ENCODE peak calls at places on chromosomes 6 and 20, in seven cellular contexts. N is effector memory CD4-positive, alpha-beta T cell; X is GM12865; R is RWPE2; K is BE2C; Q is keratinocyte; Y is skeletal muscle cell. I is an unnamed sample.

GRCh38 chr6:3379482-3380060 is 77.3 kb downstream of the SLC22A23 start:
- DNase-seq in Q (no peak), R (no peak), K (no peak), X (no peak), N (no peak), Y (peak), I (no peak)

GRCh38 chr6:34535199-34535598 is 20.9 kb downstream of the SPDEF start:
- DNase-seq in K (no peak), Q (no peak), N (no peak), X (no peak), R (no peak), Y (no peak), I (no peak)

GRCh38 chr6:2839195-2839981 is 2.3 kb downstream of the SERPINB1 start:
- DNase-seq in R (no peak), Y (peak), X (no peak), K (no peak), Q (no peak), N (no peak), I (peak)

GRCh38 chr6:142902636-142903053 is 42.3 kb downstream of the HIVEP2 start:
- DNase-seq in Y (peak), Q (peak), R (peak), N (peak), X (peak), K (no peak), I (peak)

GRCh38 chr6:134247271-134247833 is 70.6 kb downstream of the SGK1 start:
- DNase-seq in N (peak), X (peak), K (no peak), Q (no peak), R (no peak), Y (no peak), I (no peak)

GRCh38 chr6:26267083-26267589 is 97.9 kb upstream of the BTN3A2 start:
- DNase-seq in Q (no peak), R (no peak), K (no peak), Y (no peak), N (no peak), X (no peak), I (no peak)

GRCh38 chr20:10640897-10641296 is 32.9 kb downstream of the JAG1 start:
- DNase-seq in K (no peak), Q (no peak), Y (no peak), N (no peak), R (no peak), X (no peak), I (no peak)

GRCh38 chr20:32012159-32012682 is 2.0 kb downstream of the CCM2L start:
- DNase-seq in Y (no peak), N (no peak), Q (no peak), K (no peak), X (no peak), R (no peak), I (no peak)

GRCh38 chr6:117906454-117906904 is 585 bp upstream of the SLC35F1 start:
- DNase-seq in Y (no peak), X (peak), N (no peak), K (no peak), Q (no peak), R (no peak), I (no peak)

GRCh38 chr6:117907600-117908245 is 659 bp downstream of the SLC35F1 start:
- DNase-seq in N (no peak), R (no peak), X (no peak), Y (no peak), K (peak), Q (no peak), I (no peak)

GRCh38 chr6:117906905-117907599 is at the start of gene SLC35F1:
- DNase-seq in K (peak), N (no peak), X (peak), R (no peak), Y (no peak), Q (no peak), I (peak)

GRCh38 chr6:117909638-117910037 is 2.6 kb downstream of the SLC35F1 start:
- DNase-seq in R (no peak), K (no peak), X (no peak), Y (no peak), Q (no peak), N (no peak), I (no peak)

GRCh38 chr6:117908246-117909107 is 1.4 kb downstream of the SLC35F1 start:
- DNase-seq in K (peak), R (no peak), Y (no peak), N (no peak), X (no peak), Q (no peak), I (no peak)
- H3K4me3 ChIP-seq in K (peak), R (peak), Y (peak), N (peak), X (no peak), Q (no peak), I (no peak)

DNA sequence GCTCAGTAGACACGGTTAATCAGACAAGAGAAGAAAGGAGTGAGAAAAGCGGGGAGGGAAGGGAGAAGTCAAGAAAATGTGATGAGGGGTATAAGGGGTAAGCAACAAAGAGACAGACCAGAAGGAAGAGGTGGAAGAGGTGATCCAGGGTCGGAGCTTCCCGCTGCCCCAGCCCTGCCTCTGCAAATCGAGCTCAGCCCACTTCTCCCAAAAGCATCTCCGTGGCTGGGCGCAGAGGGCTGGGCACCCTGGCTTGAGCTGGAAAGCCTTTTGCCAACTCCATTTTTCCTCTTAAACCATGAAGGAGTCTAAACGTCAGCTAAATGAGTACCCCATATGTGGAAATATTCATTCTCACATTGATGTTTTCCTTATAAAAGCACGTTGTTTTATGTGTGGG is 55.0 kb upstream of the MAFB start:
- DNase-seq in Q (no peak), Y (no peak), K (no peak), X (no peak), R (peak), N (no peak), I (no peak)
- H3K4me3 ChIP-seq in Q (no peak), Y (no peak), K (no peak), X (no peak), R (no peak), N (no peak), I (no peak)

GRCh38 chr6:77074037-77074713 is 389.1 kb downstream of the HTR1B start:
- DNase-seq in X (peak), Q (no peak), R (no peak), K (no peak), N (no peak), Y (no peak), I (no peak)

GRCh38 chr6:77073410-77073760 is 389.9 kb downstream of the HTR1B start:
- DNase-seq in Q (no peak), R (no peak), K (no peak), N (no peak), Y (no peak), X (no peak), I (no peak)

GRCh38 chr6:77072694-77073409 is 390.4 kb downstream of the HTR1B start:
- DNase-seq in X (no peak), N (no peak), R (no peak), K (no peak), Q (no peak), Y (no peak), I (no peak)
- H3K4me3 ChIP-seq in X (no peak), N (no peak), R (no peak), K (no peak), Q (no peak), Y (no peak), I (no peak)

GRCh38 chr6:10441655-10442009 is 26.8 kb upstream of the TFAP2A start:
- DNase-seq in Q (no peak), N (no peak), Y (no peak), R (no peak), X (no peak), K (no peak), I (no peak)
- H3K4me3 ChIP-seq in Q (no peak), N (no peak), Y (no peak), R (no peak), X (no peak), K (no peak), I (no peak)

GRCh38 chr6:27281105-27281539 is 31.0 kb downstream of the POM121L2 start:
- DNase-seq in K (no peak), Q (no peak), N (no peak), Y (no peak), R (no peak), X (no peak), I (no peak)

GRCh38 chr6:27280064-27280539 is 32.0 kb downstream of the POM121L2 start:
- DNase-seq in N (no peak), Q (no peak), X (peak), K (peak), Y (no peak), R (no peak), I (peak)

GRCh38 chr6:27281569-27281968 is 30.5 kb downstream of the POM121L2 start:
- DNase-seq in Q (no peak), N (no peak), Y (no peak), K (no peak), X (no peak), R (no peak), I (no peak)

GRCh38 chr6:27280540-27281000 is 31.5 kb downstream of the POM121L2 start:
- DNase-seq in N (no peak), Q (no peak), X (no peak), Y (no peak), R (no peak), K (no peak), I (no peak)

DNA sequence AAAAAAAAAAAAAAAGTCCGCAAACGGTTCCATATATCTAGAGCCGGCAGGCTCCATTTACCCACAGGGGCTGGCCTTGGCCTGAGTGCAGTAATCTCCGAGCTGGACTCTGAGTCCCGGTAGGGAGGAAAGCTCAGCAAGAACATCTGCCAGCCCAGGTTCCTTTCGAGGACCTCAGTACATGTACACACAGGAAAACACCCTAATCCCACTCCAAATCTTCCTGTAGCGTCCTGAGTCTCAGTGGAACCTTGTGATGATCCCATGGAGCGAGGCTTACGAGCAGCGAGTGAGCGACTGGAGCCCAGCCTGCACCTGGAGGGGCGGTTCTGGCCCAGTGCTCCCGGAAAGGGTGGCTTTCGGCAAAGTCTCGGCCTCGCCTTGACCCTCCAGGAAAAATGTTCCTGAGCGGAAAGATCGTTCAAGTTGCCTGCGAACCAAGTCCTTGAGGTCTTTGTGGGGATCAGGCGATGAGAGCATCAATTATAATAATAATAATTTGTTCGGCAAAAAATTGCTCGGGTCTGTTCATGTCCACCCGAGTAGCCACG is 32.1 kb downstream of the PRSS16 start:
- DNase-seq in X (no peak), R (no peak), N (no peak), Q (no peak), Y (no peak), K (no peak), I (no peak)
- H3K4me3 ChIP-seq in X (peak), R (peak), N (no peak), Q (peak), Y (peak), K (peak), I (peak)

I was measured in fibroblast of villous mesenchyme.